ENCODE peak calls at places on chromosomes 5 and 9, in eight cellular contexts. W is hepatocyte; E is AG09309; U is kidney epithelial cell; M is pancreas; O is mucosa of descending colon; P is CD8-positive, alpha-beta T cell; X is heart left ventricle. A is an unnamed sample.

GRCh38 chr5:134989291-134989830 is 21.7 kb downstream of the CATSPER3 start:
- DNase-seq in W (no peak), E (peak; percentile 8), U (no peak), M (no peak), O (no peak), P (no peak), X (no peak), A (no peak)

GRCh38 chr5:143931389-143931984 is 119.5 kb downstream of the HMHB1 start:
- DNase-seq in W (no peak), E (no peak), U (no peak), M (no peak), O (no peak), P (no peak), X (peak; percentile 36), A (no peak)

GRCh38 chr9:545480-545879 is 296.0 kb upstream of the DMRT1 start:
- DNase-seq in W (no peak), E (no peak), U (no peak), M (no peak), O (no peak), P (no peak), X (peak; percentile 57), A (no peak)

GRCh38 chr5:9313751-9314150 is 232.1 kb downstream of the SEMA5A start:
- DNase-seq in W (no peak), E (no peak), U (no peak), M (no peak), O (no peak), P (no peak), X (no peak), A (no peak)

GRCh38 chr5:68543212-68543611 is 327.7 kb downstream of the PIK3R1 start:
- DNase-seq in W (no peak), E (no peak), U (no peak), M (no peak), O (no peak), P (no peak), X (no peak), A (no peak)

GRCh38 chr5:9456435-9457042 is 89.3 kb downstream of the SEMA5A start:
- DNase-seq in W (no peak), E (peak; percentile 45), U (peak; percentile 67), M (no peak), O (no peak), P (no peak), X (no peak), A (peak; percentile 94)

GRCh38 chr9:5352637-5353248 is 13.1 kb upstream of the RLN1 start:
- DNase-seq in W (no peak), E (no peak), U (no peak), M (no peak), O (no peak), P (peak; percentile 17), X (no peak), A (no peak)

GRCh38 chr9:125440411-125440810 is 178.8 kb downstream of the GAPVD1 start:
- DNase-seq in W (no peak), E (no peak), U (no peak), M (no peak), O (no peak), P (no peak), X (no peak), A (no peak)

GRCh38 chr9:100219347-100219746 is 120.3 kb downstream of the INVS start:
- DNase-seq in W (no peak), E (no peak), U (no peak), M (no peak), O (no peak), P (no peak), X (no peak), A (no peak)

GRCh38 chr5:177501874-177502678 is 4.7 kb upstream of the PDLIM7 start:
- DNase-seq in W (no peak), E (no peak), U (no peak), M (no peak), O (no peak), P (no peak), X (no peak), A (no peak)

DNA sequence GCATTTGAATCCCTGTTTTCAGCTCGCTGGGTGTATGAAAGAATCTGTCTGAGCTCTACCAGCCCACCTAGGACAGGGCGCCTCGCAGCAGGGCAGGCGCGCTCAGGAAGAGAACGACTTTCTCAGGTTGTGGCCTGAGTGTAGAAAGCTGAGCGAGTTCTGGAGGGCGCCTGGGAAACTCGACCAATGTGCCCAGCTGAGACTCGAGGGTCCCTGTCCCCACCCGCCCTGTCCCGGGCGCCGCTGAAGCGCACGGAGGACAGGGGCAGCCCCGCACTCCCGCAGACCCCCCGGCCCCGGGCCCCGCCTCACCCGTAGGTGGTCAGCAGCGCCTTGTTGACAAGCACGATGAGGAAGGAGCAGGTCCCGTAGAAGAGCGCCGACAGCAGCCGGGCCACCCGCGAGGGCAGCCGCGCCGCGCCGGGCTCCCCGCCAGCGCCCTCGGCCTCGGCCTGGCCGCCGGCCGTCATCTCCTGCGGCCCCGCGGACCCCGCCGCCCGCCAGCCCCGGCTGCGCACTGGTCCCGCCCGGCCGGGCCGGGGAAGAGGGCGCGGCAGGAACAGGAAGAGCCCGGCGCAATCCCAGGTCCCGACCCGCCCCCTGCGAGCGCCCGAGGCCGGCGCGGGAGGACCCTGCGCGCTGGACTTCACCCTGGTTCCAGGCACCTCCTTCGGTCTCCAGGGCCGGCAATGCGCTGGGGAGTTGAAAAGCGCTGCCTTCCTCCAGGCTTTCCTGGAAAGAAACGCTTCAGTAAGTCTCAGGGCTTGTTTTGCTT is at the start of gene SLC35D2:
- DNase-seq in W (peak; percentile 91), E (no peak), U (no peak), M (peak; percentile 68), O (peak; percentile 91), P (peak; percentile 15), X (peak; percentile 81), A (no peak)
- H3K4me3 ChIP-seq in W (peak within 1 kb of the TSS; percentile 66), E (peak within 1 kb of the TSS; percentile 43), U (peak within 1 kb of the TSS; percentile 61), M (peak within 1 kb of the TSS; percentile 35), O (peak within 1 kb of the TSS; percentile 52), P (peak within 1 kb of the TSS; percentile 54), X (peak within 1 kb of the TSS; percentile 47), A (peak within 1 kb of the TSS; percentile 55)

GRCh38 chr9:4223434-4223833 is 76.4 kb downstream of the GLIS3 start:
- DNase-seq in W (no peak), E (no peak), U (no peak), M (no peak), O (no peak), P (no peak), X (no peak), A (no peak)

GRCh38 chr9:4224181-4224580 is 75.7 kb downstream of the GLIS3 start:
- DNase-seq in W (no peak), E (no peak), U (no peak), M (no peak), O (no peak), P (no peak), X (no peak), A (no peak)

GRCh38 chr9:4228142-4228541 is 71.7 kb downstream of the GLIS3 start:
- DNase-seq in W (no peak), E (no peak), U (no peak), M (no peak), O (no peak), P (no peak), X (no peak), A (no peak)

GRCh38 chr9:4226331-4227250 is 73.3 kb downstream of the GLIS3 start:
- DNase-seq in W (no peak), E (no peak), U (no peak), M (no peak), O (peak; percentile 29), P (no peak), X (no peak), A (no peak)

DNA sequence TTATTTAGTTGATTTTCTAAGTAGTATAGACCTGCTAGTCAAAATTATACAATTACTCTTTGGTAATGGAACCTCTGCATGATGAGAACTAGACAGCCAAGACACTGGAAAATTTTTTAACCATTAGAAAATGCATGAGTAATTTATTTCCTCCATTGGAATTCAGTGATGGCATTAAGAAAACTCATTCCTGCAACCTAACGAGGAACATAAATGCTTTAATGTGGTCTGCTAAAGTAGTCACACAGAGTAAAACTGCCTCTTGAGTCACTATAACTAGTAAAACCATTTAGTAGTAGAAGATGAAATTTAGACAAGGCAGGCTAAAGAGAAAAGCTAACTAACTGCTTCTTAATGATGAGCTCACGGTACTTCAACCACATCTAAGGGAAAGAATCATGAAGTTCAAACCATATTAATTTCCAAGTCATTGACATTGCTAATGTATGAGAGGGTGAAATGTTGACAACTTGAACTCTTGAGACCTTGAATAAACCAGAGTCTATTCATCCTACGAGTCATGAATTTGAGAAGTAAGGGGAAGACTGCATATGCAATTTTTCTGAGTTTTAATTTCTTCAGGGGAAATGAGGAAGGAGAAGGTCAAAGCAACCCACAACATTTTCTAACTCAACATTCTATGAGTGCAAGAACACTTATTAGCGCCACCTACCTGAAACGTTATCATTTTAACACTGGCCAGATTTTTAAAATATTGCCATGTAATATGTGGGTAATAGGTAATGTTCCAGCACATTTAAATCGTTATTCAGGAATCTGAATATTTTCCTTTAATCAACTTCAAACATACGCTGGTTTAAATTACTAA is 74.4 kb downstream of the GLIS3 start:
- DNase-seq in W (no peak), E (peak; percentile 89), U (peak; percentile 96), M (no peak), O (no peak), P (no peak), X (no peak), A (peak; percentile 65)
- TF ChIP-seq CTCF in W (peak; percentile 15), E (peak; percentile 21), U (peak; percentile 35), M (no peak), O (no peak), P (no peak), X (no peak), A (peak; percentile 23)

DNA sequence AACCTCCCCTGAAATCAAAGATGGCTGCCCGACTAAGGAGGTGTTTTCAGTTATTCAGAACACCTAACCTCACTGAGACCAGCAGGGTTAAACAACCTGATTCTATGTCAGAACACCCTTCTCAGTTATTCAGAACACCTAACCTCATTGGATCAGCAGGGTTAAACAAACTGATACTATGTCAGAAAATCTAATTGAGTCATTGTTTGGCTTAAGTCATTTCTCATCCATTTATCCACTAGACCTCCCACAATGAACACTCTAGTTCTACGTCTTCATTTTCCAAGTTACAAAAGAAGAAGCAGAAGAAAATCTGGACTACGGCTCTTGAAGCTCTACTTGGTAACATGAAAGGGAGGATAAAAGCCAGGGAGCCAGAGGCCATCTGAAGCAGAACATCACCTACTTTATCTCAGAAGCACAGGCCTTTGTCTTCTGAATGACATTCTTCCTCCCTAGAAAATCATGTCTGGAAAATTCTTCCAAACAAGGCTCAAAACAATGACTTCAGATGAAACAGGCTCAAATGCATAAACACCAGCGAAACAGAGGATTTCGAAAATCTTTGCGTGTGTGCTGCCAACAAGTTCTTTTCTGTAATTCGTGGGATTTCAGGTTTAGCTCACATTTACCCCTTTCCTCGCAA is 35.4 kb upstream of the TGFBI start:
- DNase-seq in W (no peak), E (no peak), U (no peak), M (no peak), O (no peak), P (no peak), X (no peak), A (no peak)
- H3K4me3 ChIP-seq in W (no peak overlapping the region), E (no peak overlapping the region), U (no peak overlapping the region), M (no peak overlapping the region), O (no peak overlapping the region), P (no peak overlapping the region), X (no peak overlapping the region), A (no peak overlapping the region)

GRCh38 chr9:108813951-108814601 is 41.7 kb downstream of the ACTL7B start:
- DNase-seq in W (peak; percentile 55), E (peak; percentile 20), U (peak; percentile 14), M (no peak), O (no peak), P (no peak), X (no peak), A (peak; percentile 15)
- TF ChIP-seq CTCF in W (peak; percentile 38), E (peak; percentile 59), U (peak; percentile 72), M (no peak), O (no peak), P (no peak), X (peak; percentile 34), A (peak; percentile 53)

GRCh38 chr9:134996591-134997530 is 79.1 kb upstream of the FCN1 start:
- DNase-seq in W (no peak), E (no peak), U (no peak), M (no peak), O (no peak), P (no peak), X (no peak), A (no peak)
- H3K4me3 ChIP-seq in W (no peak overlapping the region), E (no peak overlapping the region), U (no peak overlapping the region), M (no peak overlapping the region), O (no peak overlapping the region), P (no peak overlapping the region), X (no peak overlapping the region), A (no peak overlapping the region)